ENCODE peak calls at places on chromosome 15, in seven cellular contexts. W, R, N, O, U, D and F are unnamed samples.

GRCh38 chr15:98668566-98669308 is 20.4 kb downstream of the IGF1R start:
- DNase-seq in O (peak), U (no peak), W (peak), N (no peak), D (no peak), R (no peak), F (no peak)

GRCh38 chr15:67495585-67495984 is 25.3 kb upstream of the C15orf61 start:
- DNase-seq in R (no peak), D (no peak), W (no peak), O (no peak), N (no peak), U (no peak), F (no peak)

GRCh38 chr15:49895337-49896223 is 223.5 kb downstream of the ATP8B4 start:
- DNase-seq in W (no peak), N (peak), D (no peak), U (no peak), O (no peak), R (peak), F (no peak)

GRCh38 chr15:84911879-84912660 is 27.6 kb downstream of the SLC28A1 start:
- DNase-seq in D (peak), R (no peak), U (no peak), O (no peak), N (no peak), W (peak), F (peak)

GRCh38 chr15:48717458-48717857 is 71.9 kb upstream of the FBN1 start:
- DNase-seq in O (no peak), N (no peak), U (no peak), D (no peak), R (no peak), W (no peak), F (no peak)

GRCh38 chr15:101024111-101024695 is 105.0 kb downstream of the LRRK1 start:
- DNase-seq in N (no peak), O (no peak), W (no peak), D (no peak), U (no peak), R (no peak), F (no peak)

GRCh38 chr15:73948396-73948795 is 22.1 kb downstream of the LOXL1 start:
- DNase-seq in O (no peak), R (no peak), D (no peak), N (no peak), U (no peak), W (no peak), F (no peak)

GRCh38 chr15:70262591-70263274 is 165.0 kb upstream of the TLE3 start:
- DNase-seq in N (no peak), O (no peak), D (no peak), W (no peak), R (no peak), U (no peak), F (no peak)

GRCh38 chr15:24954783-24955548 is at the start of the genes SNRPN and SNURF:
- DNase-seq in W (peak), R (peak), O (peak), U (peak), D (peak), N (peak), F (peak)

GRCh38 chr15:45635191-45635638 is 386 bp downstream of the SQOR start:
- DNase-seq in U (peak), R (peak), O (peak), D (peak), N (no peak), W (peak), F (peak)

GRCh38 chr15:67820992-67821783 is 4.1 kb upstream of the SKOR1 start:
- DNase-seq in O (peak), R (peak), W (peak), N (no peak), U (no peak), D (peak), F (no peak)

GRCh38 chr15:80160570-80161156 is 7.9 kb downstream of the FAH start:
- DNase-seq in W (peak), U (peak), D (peak), N (no peak), O (peak), R (no peak), F (peak)

GRCh38 chr15:72493220-72493619 is 19.1 kb downstream of the ARIH1 start:
- DNase-seq in U (no peak), N (no peak), R (no peak), O (no peak), D (no peak), W (no peak), F (no peak)

GRCh38 chr15:63672775-63673174 is 75.6 kb downstream of the FBXL22 start:
- DNase-seq in O (no peak), D (no peak), R (no peak), U (no peak), N (no peak), W (no peak), F (no peak)

GRCh38 chr15:66222273-66223198 is 31.0 kb downstream of the MEGF11 start:
- DNase-seq in O (no peak), N (no peak), D (no peak), U (no peak), W (no peak), R (no peak), F (no peak)

GRCh38 chr15:41966920-41967465 is 5.4 kb downstream of the EHD4 start:
- DNase-seq in O (no peak), R (no peak), U (no peak), N (no peak), D (no peak), W (no peak), F (no peak)

GRCh38 chr15:51926808-51927207 is 44.8 kb downstream of the LEO1 start:
- DNase-seq in O (no peak), D (no peak), U (no peak), R (no peak), N (no peak), W (no peak), F (no peak)

GRCh38 chr15:72163719-72164118 is 33.9 kb downstream of the GRAMD2A start:
- DNase-seq in O (no peak), N (no peak), R (no peak), W (no peak), U (no peak), D (no peak), F (no peak)

GRCh38 chr15:52523192-52523591 is 5.5 kb downstream of the MYO5A start:
- DNase-seq in O (no peak), U (no peak), D (no peak), N (no peak), R (no peak), W (peak), F (no peak)

GRCh38 chr15:101225658-101226057 is 26.2 kb downstream of the CHSY1 start:
- DNase-seq in D (no peak), W (no peak), N (no peak), R (no peak), O (no peak), U (no peak), F (no peak)

GRCh38 chr15:52020253-52021085 is 1.4 kb downstream of the MAPK6 start:
- DNase-seq in U (no peak), R (no peak), W (no peak), D (no peak), O (no peak), N (no peak), F (no peak)

GRCh38 chr15:84748274-84749110 is at the start of gene ZNF592:
- DNase-seq in D (peak), O (peak), N (peak), R (peak), W (peak), U (peak), F (peak)

GRCh38 chr15:69663441-69663840 is 210.8 kb downstream of the RPLP1 start:
- DNase-seq in O (no peak), W (no peak), R (no peak), U (no peak), D (no peak), N (no peak), F (no peak)

GRCh38 chr15:64209680-64210334 is 47.0 kb upstream of the PPIB start:
- DNase-seq in N (no peak), U (no peak), R (peak), D (no peak), O (no peak), W (peak), F (peak)

GRCh38 chr15:74402337-74402839 is 31.4 kb downstream of the SEMA7A start:
- DNase-seq in N (no peak), D (peak), O (peak), R (no peak), W (no peak), U (no peak), F (no peak)

GRCh38 chr15:101327147-101327740 is 32.2 kb upstream of the SNRPA1 start:
- DNase-seq in W (no peak), U (no peak), R (no peak), D (no peak), O (no peak), N (no peak), F (no peak)

GRCh38 chr15:92663250-92663951 is 7.8 kb upstream of the FAM174B start:
- DNase-seq in D (no peak), O (peak), R (no peak), W (no peak), U (no peak), N (no peak), F (no peak)

GRCh38 chr15:36785396-36785795 is 206.0 kb downstream of the CDIN1 start:
- DNase-seq in D (no peak), N (no peak), R (no peak), W (no peak), U (no peak), O (no peak), F (no peak)

GRCh38 chr15:29115093-29115991 is 154.3 kb downstream of the NSMCE3 start:
- DNase-seq in O (peak), U (no peak), W (no peak), R (peak), D (peak), N (no peak), F (no peak)

GRCh38 chr15:39530446-39531342 is 50.2 kb upstream of the THBS1 start:
- DNase-seq in N (no peak), O (no peak), W (peak), D (no peak), U (no peak), R (peak), F (no peak)

GRCh38 chr15:89677381-89677780 is 1.8 kb downstream of the PLIN1 start:
- DNase-seq in O (no peak), W (no peak), R (no peak), N (no peak), U (no peak), D (no peak), F (no peak)